ENCODE peak calls at places on chromosomes 7 and 10, in four cellular contexts. One of them, this sample, is unnamed.

GRCh38 chr10:22931948-22932347 is 4.1 kb downstream of the ARMC3 start:
- DNase-seq in hepatic stellate cell: no peak
- DNase-seq in activated gamma-delta T cell treated with Interleukin-2 at 50 U/mL for 16 hours: no peak
- DNase-seq in NCI-H146: no peak
- DNase-seq in this sample: no peak

GRCh38 chr10:103722632-103723031 is 132.7 kb downstream of the SH3PXD2A start:
- DNase-seq in hepatic stellate cell: no peak
- DNase-seq in activated gamma-delta T cell treated with Interleukin-2 at 50 U/mL for 16 hours: no peak
- DNase-seq in NCI-H146: no peak
- DNase-seq in this sample: no peak

GRCh38 chr10:98400482-98400881 is 14.5 kb downstream of the PYROXD2 start:
- DNase-seq in hepatic stellate cell: no peak
- DNase-seq in activated gamma-delta T cell treated with Interleukin-2 at 50 U/mL for 16 hours: no peak
- DNase-seq in NCI-H146: no peak
- DNase-seq in this sample: no peak

GRCh38 chr10:11443468-11444147 is 167.8 kb downstream of the USP6NL start:
- DNase-seq in hepatic stellate cell: no peak
- DNase-seq in activated gamma-delta T cell treated with Interleukin-2 at 50 U/mL for 16 hours: no peak
- DNase-seq in NCI-H146: no peak
- DNase-seq in this sample: no peak

GRCh38 chr10:50805981-50806622 is 66.4 kb downstream of the ASAH2B start:
- DNase-seq in hepatic stellate cell: no peak
- DNase-seq in activated gamma-delta T cell treated with Interleukin-2 at 50 U/mL for 16 hours: no peak
- DNase-seq in NCI-H146: no peak
- DNase-seq in this sample: peak; percentile 42

GRCh38 chr7:113710310-113711106 is 208.3 kb downstream of the PPP1R3A start:
- DNase-seq in hepatic stellate cell: peak; percentile 36
- DNase-seq in activated gamma-delta T cell treated with Interleukin-2 at 50 U/mL for 16 hours: peak; percentile 30
- DNase-seq in NCI-H146: peak; percentile 62
- DNase-seq in this sample: peak; percentile 52

GRCh38 chr7:14457567-14458453 is 444.7 kb downstream of the DGKB start:
- DNase-seq in hepatic stellate cell: peak; percentile 23
- DNase-seq in activated gamma-delta T cell treated with Interleukin-2 at 50 U/mL for 16 hours: peak; percentile 31
- DNase-seq in NCI-H146: peak; percentile 80
- DNase-seq in this sample: peak; percentile 69

GRCh38 chr7:40827217-40828085 is 692.6 kb downstream of the SUGCT start:
- DNase-seq in hepatic stellate cell: no peak
- DNase-seq in activated gamma-delta T cell treated with Interleukin-2 at 50 U/mL for 16 hours: no peak
- DNase-seq in NCI-H146: no peak
- DNase-seq in this sample: no peak

GRCh38 chr10:11104772-11105675 is 87.4 kb downstream of the CELF2 start:
- DNase-seq in hepatic stellate cell: no peak
- DNase-seq in activated gamma-delta T cell treated with Interleukin-2 at 50 U/mL for 16 hours: no peak
- DNase-seq in NCI-H146: no peak
- DNase-seq in this sample: no peak

GRCh38 chr10:92850186-92850585 is 1.9 kb downstream of the EXOC6 start:
- DNase-seq in hepatic stellate cell: no peak
- DNase-seq in activated gamma-delta T cell treated with Interleukin-2 at 50 U/mL for 16 hours: no peak
- DNase-seq in NCI-H146: no peak
- DNase-seq in this sample: no peak

GRCh38 chr10:1454964-1455363 is 282.4 kb downstream of the ADARB2 start:
- DNase-seq in hepatic stellate cell: no peak
- DNase-seq in activated gamma-delta T cell treated with Interleukin-2 at 50 U/mL for 16 hours: no peak
- DNase-seq in NCI-H146: no peak
- DNase-seq in this sample: no peak

GRCh38 chr10:61992683-61993629 is 91.5 kb downstream of the ARID5B start:
- DNase-seq in hepatic stellate cell: peak; percentile 39
- DNase-seq in activated gamma-delta T cell treated with Interleukin-2 at 50 U/mL for 16 hours: peak; percentile 34
- DNase-seq in NCI-H146: peak; percentile 43
- DNase-seq in this sample: peak; percentile 61

GRCh38 chr7:81882086-81882485 is 112.2 kb upstream of the HGF start:
- DNase-seq in hepatic stellate cell: no peak
- DNase-seq in activated gamma-delta T cell treated with Interleukin-2 at 50 U/mL for 16 hours: no peak
- DNase-seq in NCI-H146: no peak
- DNase-seq in this sample: no peak

GRCh38 chr7:114548576-114548975 is 134.0 kb downstream of the FOXP2 start:
- DNase-seq in hepatic stellate cell: no peak
- DNase-seq in activated gamma-delta T cell treated with Interleukin-2 at 50 U/mL for 16 hours: no peak
- DNase-seq in NCI-H146: no peak
- DNase-seq in this sample: no peak

GRCh38 chr7:152894295-152895170 is 135.0 kb downstream of the ACTR3B start:
- DNase-seq in hepatic stellate cell: peak; percentile 46
- DNase-seq in activated gamma-delta T cell treated with Interleukin-2 at 50 U/mL for 16 hours: no peak
- DNase-seq in NCI-H146: peak; percentile 21
- DNase-seq in this sample: no peak

GRCh38 chr10:114492351-114493037 is 88.2 kb upstream of the AFAP1L2 start:
- DNase-seq in hepatic stellate cell: no peak
- DNase-seq in activated gamma-delta T cell treated with Interleukin-2 at 50 U/mL for 16 hours: no peak
- DNase-seq in NCI-H146: peak; percentile 9
- DNase-seq in this sample: no peak

GRCh38 chr10:116069856-116070255 is 203.2 kb downstream of the GFRA1 start:
- DNase-seq in hepatic stellate cell: no peak
- DNase-seq in activated gamma-delta T cell treated with Interleukin-2 at 50 U/mL for 16 hours: no peak
- DNase-seq in NCI-H146: no peak
- DNase-seq in this sample: no peak

GRCh38 chr7:95772771-95773581 is 622 bp downstream of the DYNC1I1 start:
- DNase-seq in hepatic stellate cell: peak; percentile 12
- DNase-seq in activated gamma-delta T cell treated with Interleukin-2 at 50 U/mL for 16 hours: no peak
- DNase-seq in NCI-H146: peak; percentile 60
- DNase-seq in this sample: no peak

GRCh38 chr7:123096976-123097375 is 101.5 kb upstream of the TAS2R16 start:
- DNase-seq in hepatic stellate cell: no peak
- DNase-seq in activated gamma-delta T cell treated with Interleukin-2 at 50 U/mL for 16 hours: no peak
- DNase-seq in NCI-H146: no peak
- DNase-seq in this sample: no peak

GRCh38 chr7:43648725-43649406 is 66.0 kb downstream of the STK17A start:
- DNase-seq in hepatic stellate cell: no peak
- DNase-seq in activated gamma-delta T cell treated with Interleukin-2 at 50 U/mL for 16 hours: peak; percentile 73
- DNase-seq in NCI-H146: no peak
- DNase-seq in this sample: peak; percentile 35

GRCh38 chr10:101040061-101040460 is 9.0 kb downstream of the SFXN3 start:
- DNase-seq in hepatic stellate cell: no peak
- DNase-seq in activated gamma-delta T cell treated with Interleukin-2 at 50 U/mL for 16 hours: no peak
- DNase-seq in NCI-H146: no peak
- DNase-seq in this sample: no peak

GRCh38 chr7:36967387-36967786 is 243.1 kb upstream of the AOAH start:
- DNase-seq in hepatic stellate cell: peak; percentile 57
- DNase-seq in activated gamma-delta T cell treated with Interleukin-2 at 50 U/mL for 16 hours: no peak
- DNase-seq in NCI-H146: peak; percentile 77
- DNase-seq in this sample: peak; percentile 58

GRCh38 chr10:80414126-80414898 is 6.0 kb downstream of the PRXL2A start:
- DNase-seq in hepatic stellate cell: no peak
- DNase-seq in activated gamma-delta T cell treated with Interleukin-2 at 50 U/mL for 16 hours: no peak
- DNase-seq in NCI-H146: peak; percentile 45
- DNase-seq in this sample: no peak

GRCh38 chr10:124825702-124826101 is 24.1 kb downstream of the ABRAXAS2 start:
- DNase-seq in hepatic stellate cell: no peak
- DNase-seq in activated gamma-delta T cell treated with Interleukin-2 at 50 U/mL for 16 hours: no peak
- DNase-seq in NCI-H146: no peak
- DNase-seq in this sample: no peak

GRCh38 chr10:33609546-33609945 is 275.1 kb upstream of the NRP1 start:
- DNase-seq in hepatic stellate cell: no peak
- DNase-seq in activated gamma-delta T cell treated with Interleukin-2 at 50 U/mL for 16 hours: no peak
- DNase-seq in NCI-H146: no peak
- DNase-seq in this sample: no peak

GRCh38 chr7:71787513-71787912 is 624.6 kb downstream of the CALN1 start:
- DNase-seq in hepatic stellate cell: no peak
- DNase-seq in activated gamma-delta T cell treated with Interleukin-2 at 50 U/mL for 16 hours: no peak
- DNase-seq in NCI-H146: no peak
- DNase-seq in this sample: no peak

GRCh38 chr10:79407811-79408795 is 37.3 kb downstream of the ZCCHC24 start:
- DNase-seq in hepatic stellate cell: peak; percentile 67
- DNase-seq in activated gamma-delta T cell treated with Interleukin-2 at 50 U/mL for 16 hours: no peak
- DNase-seq in NCI-H146: no peak
- DNase-seq in this sample: no peak

GRCh38 chr10:13272164-13272571 is 27.7 kb downstream of the PHYH start:
- DNase-seq in hepatic stellate cell: peak; percentile 5
- DNase-seq in activated gamma-delta T cell treated with Interleukin-2 at 50 U/mL for 16 hours: no peak
- DNase-seq in NCI-H146: no peak
- DNase-seq in this sample: peak; percentile 44

GRCh38 chr7:100829150-100829716 is 1.9 kb upstream of the EPHB4 start:
- DNase-seq in hepatic stellate cell: no peak
- DNase-seq in activated gamma-delta T cell treated with Interleukin-2 at 50 U/mL for 16 hours: no peak
- DNase-seq in NCI-H146: no peak
- DNase-seq in this sample: no peak

GRCh38 chr7:4727914-4728705 is 46.0 kb downstream of the FOXK1 start:
- DNase-seq in hepatic stellate cell: no peak
- DNase-seq in activated gamma-delta T cell treated with Interleukin-2 at 50 U/mL for 16 hours: no peak
- DNase-seq in NCI-H146: no peak
- DNase-seq in this sample: no peak

GRCh38 chr7:99459087-99459486 is 6.9 kb downstream of the ATP5MF start:
- DNase-seq in hepatic stellate cell: no peak
- DNase-seq in activated gamma-delta T cell treated with Interleukin-2 at 50 U/mL for 16 hours: no peak
- DNase-seq in NCI-H146: no peak
- DNase-seq in this sample: no peak

GRCh38 chr7:12229046-12229445 is 18.0 kb downstream of the TMEM106B start:
- DNase-seq in hepatic stellate cell: no peak
- DNase-seq in activated gamma-delta T cell treated with Interleukin-2 at 50 U/mL for 16 hours: no peak
- DNase-seq in NCI-H146: no peak
- DNase-seq in this sample: no peak

GRCh38 chr7:80215734-80216133 is 81.1 kb downstream of the GNAI1 start:
- DNase-seq in hepatic stellate cell: no peak
- DNase-seq in activated gamma-delta T cell treated with Interleukin-2 at 50 U/mL for 16 hours: no peak
- DNase-seq in NCI-H146: no peak
- DNase-seq in this sample: no peak

GRCh38 chr10:6513509-6513908 is 66.6 kb downstream of the PRKCQ start:
- DNase-seq in hepatic stellate cell: no peak
- DNase-seq in activated gamma-delta T cell treated with Interleukin-2 at 50 U/mL for 16 hours: peak; percentile 28
- DNase-seq in NCI-H146: no peak
- DNase-seq in this sample: no peak

GRCh38 chr10:122490268-122490667 is 28.9 kb downstream of the HTRA1 start:
- DNase-seq in hepatic stellate cell: no peak
- DNase-seq in activated gamma-delta T cell treated with Interleukin-2 at 50 U/mL for 16 hours: no peak
- DNase-seq in NCI-H146: no peak
- DNase-seq in this sample: no peak

GRCh38 chr7:30750574-30751256 is 1.2 kb upstream of the INMT start:
- DNase-seq in hepatic stellate cell: peak; percentile 89
- DNase-seq in activated gamma-delta T cell treated with Interleukin-2 at 50 U/mL for 16 hours: no peak
- DNase-seq in NCI-H146: no peak
- DNase-seq in this sample: peak; percentile 64